ENCODE peak calls at places on chromosomes 7 and 10, in four cellular contexts. I, E, Q and B are unnamed samples.

GRCh38 chr7:157079116-157079515 is 59.6 kb upstream of the UBE3C start:
- DNase-seq in I (no peak), E (no peak), Q (no peak), B (no peak)

GRCh38 chr10:76411719-76412435 is 980.5 kb downstream of the LRMDA start:
- DNase-seq in I (no peak), E (no peak), Q (no peak), B (no peak)

GRCh38 chr7:88244287-88244686 is 24.4 kb upstream of the SRI start:
- DNase-seq in I (no peak), E (no peak), Q (no peak), B (no peak)

GRCh38 chr10:24432478-24433416 is 223.8 kb downstream of the KIAA1217 start:
- DNase-seq in I (no peak), E (peak; percentile 43), Q (no peak), B (no peak)

GRCh38 chr10:30674796-30675195 is 45.2 kb upstream of the LYZL2 start:
- DNase-seq in I (no peak), E (no peak), Q (no peak), B (no peak)

GRCh38 chr10:113646337-113647201 is 17.3 kb downstream of the NRAP start:
- DNase-seq in I (no peak), E (no peak), Q (no peak), B (no peak)

GRCh38 chr7:18753972-18754610 is 258.5 kb downstream of the HDAC9 start:
- DNase-seq in I (no peak), E (peak; percentile 99), Q (no peak), B (no peak)

GRCh38 chr10:51800121-51800520 is 100.7 kb upstream of the CSTF2T start:
- DNase-seq in I (no peak), E (no peak), Q (no peak), B (no peak)

GRCh38 chr10:90319188-90319914 is 538.5 kb downstream of the HTR7 start:
- DNase-seq in I (peak; percentile 86), E (peak; percentile 95), Q (peak; percentile 94), B (no peak)
- H3K9ac ChIP-seq in I (no peak overlapping the region), E (no peak overlapping the region), Q (no peak overlapping the region), B (no peak overlapping the region)

GRCh38 chr10:96784253-96784652 is 47.8 kb upstream of the LCOR start:
- DNase-seq in I (no peak), E (no peak), Q (no peak), B (no peak)
- H3K27me3 ChIP-seq in I (no peaks in the 10 kb centered on the region), E (no peaks in the 10 kb centered on the region), Q (no peaks in the 10 kb centered on the region), B (no peaks in the 10 kb centered on the region)

DNA sequence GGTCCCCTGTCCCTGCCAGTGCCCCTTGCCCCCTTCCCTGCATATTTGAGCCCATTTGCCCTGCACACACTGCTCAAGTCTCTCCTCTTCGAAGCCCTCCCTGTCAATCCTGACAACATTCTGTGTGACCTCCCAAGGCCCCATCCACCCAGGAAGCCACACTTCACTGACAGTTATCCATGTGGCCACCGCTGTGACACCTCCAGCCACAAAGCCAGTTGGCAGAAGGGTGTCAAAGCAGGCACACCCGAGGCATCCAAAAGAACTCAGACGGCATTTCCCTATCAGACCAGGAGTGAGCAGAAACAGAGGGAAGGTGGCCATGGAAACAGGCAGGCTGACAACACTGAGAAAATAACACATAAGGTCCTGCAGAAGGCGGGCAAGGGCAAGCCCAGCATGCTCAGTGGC is 4.6 kb downstream of the POLM start:
- DNase-seq in I (no peak), E (no peak), Q (no peak), B (no peak)
- H3K9ac ChIP-seq in I (no peak overlapping the region), E (no peak overlapping the region), Q (no peak overlapping the region), B (no peak overlapping the region)

GRCh38 chr7:149763563-149764240 is 9.7 kb downstream of the ZNF467 start:
- DNase-seq in I (no peak), E (no peak), Q (no peak), B (no peak)
- H3K27me3 ChIP-seq in I (peaks cover 6% of the 10 kb centered on the region), E (no peaks in the 10 kb centered on the region), Q (peaks cover 62% of the 10 kb centered on the region), B (no peaks in the 10 kb centered on the region)

GRCh38 chr10:91556691-91557529 is 76.0 kb downstream of the PPP1R3C start:
- DNase-seq in I (no peak), E (no peak), Q (no peak), B (no peak)
- H3K9ac ChIP-seq in I (no peak overlapping the region), E (no peak overlapping the region), Q (no peak overlapping the region), B (no peak overlapping the region)